ENCODE peak calls at places on chromosomes 1 and 21, in seven cellular contexts. One of them, this sample, is unnamed.

GRCh38 chr1:164982545-164982944 is 374.0 kb downstream of the LMX1A start:
- DNase-seq in heart right ventricle: no peak
- DNase-seq in bronchial epithelial cell: no peak
- DNase-seq in A549: no peak
- DNase-seq in RWPE2: no peak
- DNase-seq in heart left ventricle: no peak
- DNase-seq in body of pancreas: no peak
- DNase-seq in this sample: no peak

GRCh38 chr1:193566735-193567134 is 380.3 kb upstream of the B3GALT2 start:
- DNase-seq in heart right ventricle: no peak
- DNase-seq in bronchial epithelial cell: no peak
- DNase-seq in A549: no peak
- DNase-seq in RWPE2: no peak
- DNase-seq in heart left ventricle: no peak
- DNase-seq in body of pancreas: no peak
- DNase-seq in this sample: no peak

GRCh38 chr1:12402159-12402673 is 172.4 kb downstream of the VPS13D start:
- DNase-seq in heart right ventricle: no peak
- DNase-seq in bronchial epithelial cell: no peak
- DNase-seq in A549: no peak
- DNase-seq in RWPE2: no peak
- DNase-seq in heart left ventricle: no peak
- DNase-seq in body of pancreas: no peak
- DNase-seq in this sample: no peak

GRCh38 chr1:163875927-163876320 is 554.2 kb downstream of the NUF2 start:
- DNase-seq in heart right ventricle: no peak
- DNase-seq in bronchial epithelial cell: no peak
- DNase-seq in A549: peak; percentile 9
- DNase-seq in RWPE2: no peak
- DNase-seq in heart left ventricle: no peak
- DNase-seq in body of pancreas: peak; percentile 8
- DNase-seq in this sample: no peak

GRCh38 chr1:161068306-161069200 is 1.1 kb downstream of the ARHGAP30 start:
- DNase-seq in heart right ventricle: peak; percentile 62
- DNase-seq in bronchial epithelial cell: peak; percentile 63
- DNase-seq in A549: no peak
- DNase-seq in RWPE2: no peak
- DNase-seq in heart left ventricle: peak; percentile 68
- DNase-seq in body of pancreas: peak; percentile 78
- DNase-seq in this sample: peak; percentile 73

GRCh38 chr1:217149791-217150190 is 426.6 kb upstream of the ESRRG start:
- DNase-seq in heart right ventricle: no peak
- DNase-seq in bronchial epithelial cell: peak; percentile 82
- DNase-seq in A549: no peak
- DNase-seq in RWPE2: no peak
- DNase-seq in heart left ventricle: no peak
- DNase-seq in body of pancreas: no peak
- DNase-seq in this sample: no peak

GRCh38 chr1:198264271-198264670 is 107.5 kb downstream of the NEK7 start:
- DNase-seq in heart right ventricle: no peak
- DNase-seq in bronchial epithelial cell: no peak
- DNase-seq in A549: no peak
- DNase-seq in RWPE2: no peak
- DNase-seq in heart left ventricle: no peak
- DNase-seq in body of pancreas: no peak
- DNase-seq in this sample: no peak

GRCh38 chr21:31647650-31648049 is 11.8 kb upstream of the SOD1 start:
- DNase-seq in heart right ventricle: no peak
- DNase-seq in bronchial epithelial cell: no peak
- DNase-seq in A549: no peak
- DNase-seq in RWPE2: no peak
- DNase-seq in heart left ventricle: no peak
- DNase-seq in body of pancreas: no peak
- DNase-seq in this sample: peak; percentile 37

GRCh38 chr1:119099775-119100174 is 40.7 kb downstream of the WARS2 start:
- DNase-seq in heart right ventricle: no peak
- DNase-seq in bronchial epithelial cell: no peak
- DNase-seq in A549: no peak
- DNase-seq in RWPE2: no peak
- DNase-seq in heart left ventricle: no peak
- DNase-seq in body of pancreas: no peak
- DNase-seq in this sample: no peak

GRCh38 chr1:189117072-189117770 is 1360.4 kb downstream of the BRINP3 start:
- DNase-seq in heart right ventricle: no peak
- DNase-seq in bronchial epithelial cell: no peak
- DNase-seq in A549: no peak
- DNase-seq in RWPE2: no peak
- DNase-seq in heart left ventricle: no peak
- DNase-seq in body of pancreas: no peak
- DNase-seq in this sample: no peak

GRCh38 chr1:166947398-166948043 is 27.8 kb downstream of the ILDR2 start:
- DNase-seq in heart right ventricle: peak; percentile 40
- DNase-seq in bronchial epithelial cell: peak; percentile 5
- DNase-seq in A549: no peak
- DNase-seq in RWPE2: no peak
- DNase-seq in heart left ventricle: peak; percentile 50
- DNase-seq in body of pancreas: peak; percentile 36
- DNase-seq in this sample: no peak

GRCh38 chr1:158122823-158123390 is 57.8 kb upstream of the CD1D start:
- DNase-seq in heart right ventricle: no peak
- DNase-seq in bronchial epithelial cell: no peak
- DNase-seq in A549: no peak
- DNase-seq in RWPE2: no peak
- DNase-seq in heart left ventricle: no peak
- DNase-seq in body of pancreas: no peak
- DNase-seq in this sample: no peak

GRCh38 chr1:61152706-61153105 is 70.3 kb downstream of the NFIA start:
- DNase-seq in heart right ventricle: no peak
- DNase-seq in bronchial epithelial cell: no peak
- DNase-seq in A549: no peak
- DNase-seq in RWPE2: no peak
- DNase-seq in heart left ventricle: no peak
- DNase-seq in body of pancreas: peak; percentile 32
- DNase-seq in this sample: no peak

GRCh38 chr1:117167402-117167801 is 43.3 kb downstream of the VTCN1 start:
- DNase-seq in heart right ventricle: no peak
- DNase-seq in bronchial epithelial cell: peak; percentile 74
- DNase-seq in A549: no peak
- DNase-seq in RWPE2: no peak
- DNase-seq in heart left ventricle: no peak
- DNase-seq in body of pancreas: no peak
- DNase-seq in this sample: no peak

GRCh38 chr1:230113605-230114241 is 46.7 kb downstream of the GALNT2 start:
- DNase-seq in heart right ventricle: no peak
- DNase-seq in bronchial epithelial cell: peak; percentile 95
- DNase-seq in A549: peak; percentile 55
- DNase-seq in RWPE2: no peak
- DNase-seq in heart left ventricle: peak; percentile 35
- DNase-seq in body of pancreas: no peak
- DNase-seq in this sample: no peak

GRCh38 chr1:197467881-197468280 is 199.8 kb downstream of the CRB1 start:
- DNase-seq in heart right ventricle: no peak
- DNase-seq in bronchial epithelial cell: no peak
- DNase-seq in A549: no peak
- DNase-seq in RWPE2: no peak
- DNase-seq in heart left ventricle: no peak
- DNase-seq in body of pancreas: no peak
- DNase-seq in this sample: no peak

GRCh38 chr1:247110627-247111258 is 6.6 kb upstream of the ZNF669 start:
- DNase-seq in heart right ventricle: no peak
- DNase-seq in bronchial epithelial cell: peak; percentile 22
- DNase-seq in A549: no peak
- DNase-seq in RWPE2: no peak
- DNase-seq in heart left ventricle: no peak
- DNase-seq in body of pancreas: no peak
- DNase-seq in this sample: no peak

GRCh38 chr1:1943834-1944570 is 24.9 kb upstream of the TMEM52 start:
- DNase-seq in heart right ventricle: peak; percentile 62
- DNase-seq in bronchial epithelial cell: peak; percentile 12
- DNase-seq in A549: peak; percentile 64
- DNase-seq in RWPE2: no peak
- DNase-seq in heart left ventricle: peak; percentile 49
- DNase-seq in body of pancreas: peak; percentile 80
- DNase-seq in this sample: no peak
- H3K4me3 ChIP-seq in heart right ventricle: no peak overlapping the region
- H3K4me3 ChIP-seq in bronchial epithelial cell: no peak overlapping the region
- H3K4me3 ChIP-seq in A549: peak overlapping the region; percentile 11
- H3K4me3 ChIP-seq in RWPE2: no peak overlapping the region
- H3K4me3 ChIP-seq in heart left ventricle: no peak overlapping the region
- H3K4me3 ChIP-seq in body of pancreas: no peak overlapping the region
- H3K4me3 ChIP-seq in this sample: no peak overlapping the region

GRCh38 chr1:185696419-185697150 is 37.6 kb upstream of the HMCN1 start:
- DNase-seq in heart right ventricle: no peak
- DNase-seq in bronchial epithelial cell: peak; percentile 33
- DNase-seq in A549: peak; percentile 18
- DNase-seq in RWPE2: no peak
- DNase-seq in heart left ventricle: no peak
- DNase-seq in body of pancreas: no peak
- DNase-seq in this sample: no peak

GRCh38 chr1:185693654-185694053 is 40.5 kb upstream of the HMCN1 start:
- DNase-seq in heart right ventricle: no peak
- DNase-seq in bronchial epithelial cell: no peak
- DNase-seq in A549: no peak
- DNase-seq in RWPE2: no peak
- DNase-seq in heart left ventricle: no peak
- DNase-seq in body of pancreas: no peak
- DNase-seq in this sample: no peak

GRCh38 chr1:185694081-185694480 is 40.1 kb upstream of the HMCN1 start:
- DNase-seq in heart right ventricle: no peak
- DNase-seq in bronchial epithelial cell: no peak
- DNase-seq in A549: no peak
- DNase-seq in RWPE2: no peak
- DNase-seq in heart left ventricle: peak; percentile 39
- DNase-seq in body of pancreas: peak; percentile 39
- DNase-seq in this sample: peak; percentile 69

GRCh38 chr1:185699874-185700273 is 34.3 kb upstream of the HMCN1 start:
- DNase-seq in heart right ventricle: no peak
- DNase-seq in bronchial epithelial cell: no peak
- DNase-seq in A549: no peak
- DNase-seq in RWPE2: no peak
- DNase-seq in heart left ventricle: no peak
- DNase-seq in body of pancreas: no peak
- DNase-seq in this sample: no peak

DNA sequence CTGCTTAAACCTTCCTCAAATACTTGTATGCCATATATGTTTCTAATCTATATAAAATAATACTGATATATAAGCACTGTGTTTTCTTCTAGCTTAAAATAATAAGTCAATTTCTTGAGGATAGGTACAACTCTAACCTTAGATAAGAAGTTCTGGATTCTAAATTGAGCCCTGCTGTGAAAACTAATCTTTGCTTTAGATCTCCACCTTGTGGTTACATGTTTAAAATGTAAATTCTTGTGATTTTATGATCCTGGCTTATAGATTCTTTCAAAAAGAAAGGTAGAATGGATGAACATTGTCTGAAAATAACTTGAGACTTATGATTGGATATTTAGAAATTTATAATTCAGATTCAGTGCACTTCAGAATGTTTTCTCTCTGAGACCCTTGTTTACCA is 38.9 kb upstream of the HMCN1 start:
- DNase-seq in heart right ventricle: no peak
- DNase-seq in bronchial epithelial cell: peak; percentile 29
- DNase-seq in A549: no peak
- DNase-seq in RWPE2: no peak
- DNase-seq in heart left ventricle: no peak
- DNase-seq in body of pancreas: no peak
- DNase-seq in this sample: no peak
- TF ChIP-seq CTCF in heart right ventricle: peak; percentile 24
- TF ChIP-seq CTCF in bronchial epithelial cell: no peak
- TF ChIP-seq CTCF in A549: peak; percentile 64
- TF ChIP-seq CTCF in RWPE2: peak; percentile 49
- TF ChIP-seq CTCF in heart left ventricle: no peak
- TF ChIP-seq CTCF in body of pancreas: no peak
- TF ChIP-seq CTCF in this sample: no peak

GRCh38 chr1:213983589-213984386 is 4.0 kb upstream of the PROX1 start:
- DNase-seq in heart right ventricle: no peak
- DNase-seq in bronchial epithelial cell: no peak
- DNase-seq in A549: no peak
- DNase-seq in RWPE2: no peak
- DNase-seq in heart left ventricle: no peak
- DNase-seq in body of pancreas: no peak
- DNase-seq in this sample: no peak
- H3K4me3 ChIP-seq in heart right ventricle: peak overlapping the region; percentile 45
- H3K4me3 ChIP-seq in bronchial epithelial cell: no peak overlapping the region
- H3K4me3 ChIP-seq in A549: peak overlapping the region; percentile 47
- H3K4me3 ChIP-seq in RWPE2: no peak overlapping the region
- H3K4me3 ChIP-seq in heart left ventricle: peak overlapping the region; percentile 47
- H3K4me3 ChIP-seq in body of pancreas: no peak overlapping the region
- H3K4me3 ChIP-seq in this sample: no peak overlapping the region

DNA sequence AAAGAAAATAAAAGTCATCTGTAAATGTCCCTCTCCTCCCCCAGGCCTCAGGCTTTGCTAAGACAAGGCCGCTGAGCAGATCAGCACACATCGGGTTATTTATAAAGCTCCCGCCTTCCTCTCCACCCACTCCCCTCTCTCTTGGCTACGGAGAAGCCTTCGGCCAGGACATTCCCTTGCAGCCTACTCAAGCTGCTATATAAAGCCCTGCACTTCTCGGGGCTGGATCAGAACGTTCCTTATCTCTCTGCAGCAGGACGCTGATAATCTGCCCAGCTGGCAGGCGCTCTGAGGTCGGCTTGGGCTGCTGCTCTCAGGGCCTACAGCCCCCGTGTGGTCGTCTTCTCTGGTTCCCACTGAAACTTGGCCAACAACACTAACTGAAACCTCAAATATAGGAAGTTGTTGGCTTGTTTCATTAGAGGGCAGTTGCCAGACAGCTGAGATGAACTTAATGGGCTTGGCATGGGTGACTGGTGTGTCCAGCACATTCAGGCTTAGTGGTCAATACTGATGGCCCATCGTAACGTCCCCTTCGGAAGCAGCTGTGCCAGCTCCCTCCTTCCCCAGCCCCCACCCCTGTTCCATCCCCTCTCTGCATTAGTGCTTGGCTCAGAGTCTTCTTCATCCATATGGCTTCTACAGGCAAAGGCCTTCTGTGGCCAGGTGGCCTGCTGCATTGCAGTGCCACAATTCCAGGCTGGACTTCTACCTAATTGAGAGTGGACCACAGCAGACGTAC is 64.6 kb downstream of the IER5 start:
- DNase-seq in heart right ventricle: peak; percentile 86
- DNase-seq in bronchial epithelial cell: peak; percentile 23
- DNase-seq in A549: no peak
- DNase-seq in RWPE2: no peak
- DNase-seq in heart left ventricle: peak; percentile 89
- DNase-seq in body of pancreas: peak; percentile 89
- DNase-seq in this sample: peak; percentile 68
- TF ChIP-seq CTCF in heart right ventricle: peak; percentile 48
- TF ChIP-seq CTCF in bronchial epithelial cell: peak; percentile 21
- TF ChIP-seq CTCF in A549: no peak
- TF ChIP-seq CTCF in RWPE2: no peak
- TF ChIP-seq CTCF in heart left ventricle: peak; percentile 37
- TF ChIP-seq CTCF in body of pancreas: peak; percentile 43
- TF ChIP-seq CTCF in this sample: peak; percentile 57

DNA sequence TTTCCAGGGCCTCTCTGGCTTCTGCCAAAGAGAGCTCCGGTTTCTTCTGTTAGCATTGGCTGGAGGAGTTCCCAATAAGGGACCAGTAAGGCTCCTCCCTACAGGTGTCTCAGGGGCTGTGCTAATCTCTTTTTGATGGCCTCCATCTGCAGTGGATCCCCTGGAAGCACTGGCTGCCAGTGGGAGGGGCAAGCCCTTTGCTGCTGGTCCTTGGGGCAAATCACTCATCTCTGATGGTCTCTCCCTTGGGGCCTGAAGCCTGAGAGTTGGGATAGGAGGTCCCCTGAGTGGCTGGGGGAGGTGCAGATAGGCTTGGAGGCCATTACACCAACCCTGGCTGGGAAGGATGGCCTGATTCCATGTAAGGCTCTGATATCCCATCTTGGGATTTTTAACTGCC is 89.1 kb upstream of the USP24 start:
- DNase-seq in heart right ventricle: no peak
- DNase-seq in bronchial epithelial cell: no peak
- DNase-seq in A549: no peak
- DNase-seq in RWPE2: no peak
- DNase-seq in heart left ventricle: peak; percentile 20
- DNase-seq in body of pancreas: no peak
- DNase-seq in this sample: no peak
- H3K4me3 ChIP-seq in heart right ventricle: no peak overlapping the region
- H3K4me3 ChIP-seq in bronchial epithelial cell: no peak overlapping the region
- H3K4me3 ChIP-seq in A549: no peak overlapping the region
- H3K4me3 ChIP-seq in RWPE2: no peak overlapping the region
- H3K4me3 ChIP-seq in heart left ventricle: no peak overlapping the region
- H3K4me3 ChIP-seq in body of pancreas: no peak overlapping the region
- H3K4me3 ChIP-seq in this sample: no peak overlapping the region